ENCODE peak calls at places on chromosomes 16 and 17, in eight cellular contexts. A, W, U, N, R, Z, F and E are unnamed samples.

GRCh38 chr16:13856811-13857511 is 63.0 kb upstream of the ERCC4 start:
- DNase-seq in A (no peak), W (no peak), U (no peak), N (no peak), R (no peak), Z (no peak), F (no peak), E (no peak)

GRCh38 chr17:67491009-67491677 is 114.1 kb downstream of the PITPNC1 start:
- DNase-seq in A (peak), W (peak), U (peak), N (peak), R (peak), Z (peak), F (peak), E (peak)

GRCh38 chr16:65342231-65342866 is 220.5 kb upstream of the CDH11 start:
- DNase-seq in A (no peak), W (no peak), U (no peak), N (no peak), R (no peak), Z (no peak), F (no peak), E (no peak)

GRCh38 chr16:11430601-11431317 is 85.5 kb downstream of the RMI2 start:
- DNase-seq in A (no peak), W (no peak), U (no peak), N (no peak), R (no peak), Z (no peak), F (no peak), E (no peak)

GRCh38 chr17:21390294-21390693 is 14.1 kb downstream of the KCNJ12 start:
- DNase-seq in A (no peak), W (no peak), U (no peak), N (no peak), R (no peak), Z (no peak), F (no peak), E (no peak)

GRCh38 chr16:74279266-74279665 is 17.3 kb upstream of the PSMD7 start:
- DNase-seq in A (no peak), W (no peak), U (no peak), N (no peak), R (no peak), Z (no peak), F (no peak), E (no peak)

GRCh38 chr16:31713071-31713944 is 160.3 kb upstream of the ZNF267 start:
- DNase-seq in A (peak), W (peak), U (peak), N (peak), R (peak), Z (peak), F (peak), E (peak)

GRCh38 chr17:17055286-17056166 is 13.3 kb downstream of the MPRIP start:
- DNase-seq in A (no peak), W (no peak), U (no peak), N (no peak), R (peak), Z (peak), F (no peak), E (no peak)

GRCh38 chr16:20064520-20064919 is 9.2 kb downstream of the GPR139 start:
- DNase-seq in A (no peak), W (no peak), U (no peak), N (no peak), R (no peak), Z (no peak), F (no peak), E (no peak)

GRCh38 chr16:51994597-51994996 is 552.3 kb downstream of the TOX3 start:
- DNase-seq in A (no peak), W (no peak), U (no peak), N (no peak), R (no peak), Z (peak), F (no peak), E (no peak)

GRCh38 chr16:30948956-30949654 is at the start of gene ORAI3:
- DNase-seq in A (peak), W (peak), U (peak), N (peak), R (peak), Z (peak), F (peak), E (no peak)

GRCh38 chr17:82495844-82496528 is 23.5 kb upstream of the FOXK2 start:
- DNase-seq in A (no peak), W (no peak), U (no peak), N (no peak), R (no peak), Z (no peak), F (no peak), E (no peak)

GRCh38 chr16:84773312-84773711 is 46.5 kb upstream of the CRISPLD2 start:
- DNase-seq in A (no peak), W (no peak), U (no peak), N (no peak), R (no peak), Z (no peak), F (no peak), E (no peak)

GRCh38 chr16:29926675-29927522 is 873 bp upstream of the KCTD13 start:
- DNase-seq in A (no peak), W (no peak), U (no peak), N (peak), R (no peak), Z (peak), F (peak), E (no peak)

GRCh38 chr16:89564476-89565255 is 4.2 kb downstream of the RPL13 start:
- DNase-seq in A (no peak), W (no peak), U (no peak), N (no peak), R (peak), Z (no peak), F (peak), E (no peak)

GRCh38 chr17:43359469-43360105 is 39.2 kb upstream of the ARL4D start:
- DNase-seq in A (no peak), W (no peak), U (no peak), N (no peak), R (no peak), Z (no peak), F (no peak), E (no peak)

GRCh38 chr17:7589204-7589868 is 558 bp downstream of the SOX15 start:
- DNase-seq in A (peak), W (peak), U (peak), N (no peak), R (peak), Z (peak), F (peak), E (no peak)

GRCh38 chr17:83200746-83201145 is 121.3 kb downstream of the METRNL start:
- DNase-seq in A (no peak), W (no peak), U (peak), N (no peak), R (no peak), Z (no peak), F (no peak), E (no peak)

GRCh38 chr16:85422124-85422373 is 191.1 kb upstream of the GSE1 start:
- DNase-seq in A (no peak), W (no peak), U (no peak), N (no peak), R (no peak), Z (no peak), F (no peak), E (no peak)

GRCh38 chr17:66190738-66191606 is 961 bp downstream of the CEP112 start:
- DNase-seq in A (peak), W (peak), U (no peak), N (peak), R (no peak), Z (no peak), F (no peak), E (peak)

GRCh38 chr17:50943575-50943933 is 77.4 kb upstream of the TOB1 start:
- DNase-seq in A (no peak), W (no peak), U (no peak), N (no peak), R (peak), Z (peak), F (no peak), E (no peak)

GRCh38 chr16:58047557-58048348 is 22.2 kb downstream of the MMP15 start:
- DNase-seq in A (no peak), W (no peak), U (no peak), N (no peak), R (peak), Z (no peak), F (no peak), E (no peak)

GRCh38 chr17:27810902-27811557 is 10.7 kb upstream of the NOS2 start:
- DNase-seq in A (no peak), W (no peak), U (no peak), N (no peak), R (no peak), Z (no peak), F (peak), E (peak)

GRCh38 chr17:42107597-42108576 is 4.6 kb downstream of the DHX58 start:
- DNase-seq in A (peak), W (peak), U (peak), N (peak), R (no peak), Z (no peak), F (no peak), E (no peak)
- H3K4me3 ChIP-seq in A (peak), W (no peak), U (peak), N (peak), R (peak), Z (no peak), F (no peak), E (peak)

GRCh38 chr16:23132921-23133532 is 16.2 kb downstream of the USP31 start:
- DNase-seq in A (peak), W (peak), U (peak), N (no peak), R (no peak), Z (no peak), F (no peak), E (peak)
- H3K4me3 ChIP-seq in A (no peak), W (peak), U (peak), N (no peak), R (peak), Z (peak), F (peak), E (peak)

DNA sequence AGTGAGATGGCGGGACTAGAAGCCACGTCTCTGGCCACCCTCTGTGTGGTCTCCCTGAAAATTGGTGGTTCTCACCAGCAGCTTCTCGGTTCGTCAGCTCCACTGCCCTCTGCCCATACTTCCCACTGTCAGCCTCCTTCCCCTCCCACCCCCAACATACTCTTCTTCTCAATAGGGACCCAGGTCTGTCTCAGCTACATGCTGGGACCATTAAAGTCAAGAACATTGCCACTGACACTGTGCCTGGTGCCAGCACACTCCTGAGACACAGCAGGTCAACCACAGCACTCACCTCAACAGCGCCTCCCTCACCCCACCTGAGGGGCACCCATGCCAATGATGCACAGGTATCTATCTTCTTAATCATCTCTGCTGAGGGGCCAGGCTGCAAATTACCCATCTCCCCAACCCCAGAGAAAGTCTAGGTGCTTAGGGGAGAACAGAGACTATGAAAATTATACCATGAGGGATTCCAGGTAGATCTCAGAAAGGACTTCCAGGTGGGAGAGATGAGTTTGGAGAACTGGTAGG is 1.3 kb downstream of the PLXDC1 start:
- DNase-seq in A (no peak), W (no peak), U (no peak), N (no peak), R (no peak), Z (no peak), F (no peak), E (no peak)
- H3K4me3 ChIP-seq in A (no peak), W (no peak), U (peak), N (no peak), R (no peak), Z (no peak), F (no peak), E (no peak)

DNA sequence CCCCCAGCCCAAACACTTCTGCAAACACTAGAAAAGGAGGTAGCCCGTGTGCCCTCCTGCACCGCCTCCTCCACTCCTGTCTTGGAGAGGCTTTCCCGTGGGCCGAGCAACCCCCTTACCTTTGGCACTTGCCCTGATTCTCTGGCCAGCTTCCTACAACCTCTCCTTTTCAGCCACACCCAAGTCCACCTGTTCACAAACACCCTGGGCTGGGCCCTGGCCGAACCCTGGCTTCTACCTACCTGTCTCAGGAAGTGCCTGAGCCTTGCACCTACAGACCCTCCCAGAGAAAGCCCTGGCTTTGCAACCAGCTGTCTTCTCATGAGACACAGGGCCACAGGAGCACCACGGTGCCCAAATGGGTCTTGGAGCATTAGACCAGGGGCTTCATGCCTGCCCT is 2.0 kb upstream of the ANTKMT start:
- DNase-seq in A (no peak), W (no peak), U (no peak), N (no peak), R (no peak), Z (no peak), F (no peak), E (no peak)
- H3K4me3 ChIP-seq in A (no peak), W (no peak), U (no peak), N (no peak), R (no peak), Z (no peak), F (no peak), E (no peak)

DNA sequence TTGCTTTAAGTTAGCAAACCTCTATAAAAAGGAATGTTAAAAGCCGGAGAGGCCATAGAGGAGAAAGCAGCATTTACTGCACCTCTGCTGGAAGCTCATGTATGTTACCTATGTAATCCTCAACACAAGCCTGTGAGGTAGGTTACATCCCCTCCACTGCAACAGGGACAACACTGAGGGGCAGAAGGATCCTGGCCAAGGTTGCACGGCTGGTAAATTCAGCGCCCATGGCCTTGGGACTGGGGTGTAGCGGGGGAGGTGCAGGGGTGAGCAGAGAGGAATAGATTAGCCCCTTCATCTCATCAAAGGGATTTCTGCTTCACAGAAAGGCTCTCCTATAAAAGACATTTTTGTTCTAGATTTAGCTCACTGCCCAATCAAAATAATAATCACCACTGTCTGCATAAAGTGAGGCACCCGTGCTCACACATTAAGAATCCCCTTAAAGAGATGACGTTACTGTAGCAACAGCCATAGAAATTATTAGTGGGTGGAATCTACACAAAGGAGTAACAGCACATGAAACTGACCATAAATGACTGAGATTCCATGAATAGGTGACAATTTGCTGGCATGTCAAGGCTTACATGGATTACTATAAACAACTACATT is 3.3 kb downstream of the ZCCHC14 start:
- DNase-seq in A (no peak), W (no peak), U (no peak), N (no peak), R (no peak), Z (no peak), F (no peak), E (no peak)
- H3K4me3 ChIP-seq in A (no peak), W (peak), U (peak), N (no peak), R (peak), Z (no peak), F (peak), E (no peak)

DNA sequence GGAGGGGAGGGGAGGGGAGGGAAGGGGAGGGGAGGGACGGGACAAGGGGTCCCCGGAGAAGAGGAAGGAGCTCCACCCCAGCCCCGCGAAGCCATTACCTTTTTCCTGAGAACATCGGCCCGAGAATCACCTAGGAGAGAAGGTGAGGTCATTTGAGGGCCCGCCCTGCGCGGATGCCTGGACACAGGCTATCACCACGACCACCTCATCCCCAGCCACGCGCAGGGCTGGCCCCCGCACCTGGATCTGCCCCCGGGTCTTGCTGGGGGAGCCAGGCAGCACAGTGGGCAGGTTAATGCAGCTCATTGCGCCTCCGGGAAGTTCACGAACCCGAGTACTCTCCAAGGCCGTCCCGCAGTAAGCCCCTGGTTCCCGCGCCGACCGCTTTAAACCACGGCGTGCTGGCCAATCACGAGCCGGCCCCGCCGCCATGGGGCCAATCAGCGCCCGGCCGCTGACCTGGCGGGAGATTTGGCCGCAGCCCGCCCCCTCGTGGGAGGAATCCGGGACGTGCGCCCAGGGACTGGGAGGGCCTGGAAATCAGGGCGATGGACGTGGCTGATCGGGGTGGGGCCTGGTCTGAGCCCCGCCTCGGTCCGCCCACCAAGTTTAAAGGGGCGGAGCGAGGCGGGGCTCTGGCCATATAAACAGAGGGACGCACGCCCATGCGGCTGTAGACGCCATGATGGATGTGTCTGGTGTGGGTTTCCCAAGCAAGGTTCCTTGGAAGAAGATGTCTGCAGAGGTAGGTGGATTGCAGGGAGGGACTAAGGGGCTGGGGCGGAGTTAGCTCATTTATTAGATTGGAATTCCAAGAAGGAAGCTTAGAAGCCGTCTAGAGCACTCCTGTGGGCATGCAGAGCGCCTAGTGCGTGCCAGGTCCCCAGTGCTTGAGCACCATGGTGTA is at the start of the genes AFMID and TK1:
- DNase-seq in A (peak), W (peak), U (peak), N (peak), R (peak), Z (peak), F (peak), E (peak)
- H3K4me3 ChIP-seq in A (peak), W (peak), U (peak), N (peak), R (peak), Z (peak), F (peak), E (peak)

DNA sequence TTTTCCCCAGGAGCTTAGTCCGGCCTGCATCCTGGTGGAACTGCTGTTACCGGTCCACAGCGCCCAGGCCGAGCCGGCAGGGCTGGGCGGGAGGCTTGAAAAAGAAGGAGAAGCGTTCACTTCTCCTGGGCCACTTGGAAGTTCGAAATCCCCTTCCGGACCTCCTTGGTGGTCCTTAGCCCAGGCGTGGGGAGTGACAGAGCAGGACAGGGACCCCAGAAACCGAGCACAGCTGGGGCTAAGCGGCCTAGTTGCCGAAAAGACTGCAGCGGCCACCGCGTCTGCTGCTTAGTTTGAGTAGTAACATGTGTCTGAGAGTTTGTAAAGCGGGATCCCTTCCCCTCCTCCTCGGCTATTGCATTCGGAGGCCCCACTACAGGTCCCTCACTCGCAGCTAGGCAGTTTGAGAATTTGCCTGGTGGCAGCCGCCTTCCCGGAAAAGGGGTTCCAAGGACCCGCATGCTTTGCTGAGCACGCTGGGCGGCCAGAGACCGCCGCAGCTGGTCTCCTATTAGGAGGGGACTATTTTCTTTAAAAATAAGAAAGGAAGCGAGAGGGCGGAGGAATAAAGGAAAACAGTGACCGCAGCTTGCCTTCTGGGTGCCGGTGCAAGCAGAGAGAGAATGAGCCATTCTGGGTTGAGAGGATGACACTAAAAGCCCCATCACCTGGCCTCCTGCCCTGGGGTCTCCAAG is 980 bp upstream of the HOXB5 start:
- DNase-seq in A (no peak), W (no peak), U (no peak), N (no peak), R (no peak), Z (no peak), F (no peak), E (no peak)
- H3K4me3 ChIP-seq in A (no peak), W (no peak), U (no peak), N (no peak), R (no peak), Z (no peak), F (no peak), E (peak)

DNA sequence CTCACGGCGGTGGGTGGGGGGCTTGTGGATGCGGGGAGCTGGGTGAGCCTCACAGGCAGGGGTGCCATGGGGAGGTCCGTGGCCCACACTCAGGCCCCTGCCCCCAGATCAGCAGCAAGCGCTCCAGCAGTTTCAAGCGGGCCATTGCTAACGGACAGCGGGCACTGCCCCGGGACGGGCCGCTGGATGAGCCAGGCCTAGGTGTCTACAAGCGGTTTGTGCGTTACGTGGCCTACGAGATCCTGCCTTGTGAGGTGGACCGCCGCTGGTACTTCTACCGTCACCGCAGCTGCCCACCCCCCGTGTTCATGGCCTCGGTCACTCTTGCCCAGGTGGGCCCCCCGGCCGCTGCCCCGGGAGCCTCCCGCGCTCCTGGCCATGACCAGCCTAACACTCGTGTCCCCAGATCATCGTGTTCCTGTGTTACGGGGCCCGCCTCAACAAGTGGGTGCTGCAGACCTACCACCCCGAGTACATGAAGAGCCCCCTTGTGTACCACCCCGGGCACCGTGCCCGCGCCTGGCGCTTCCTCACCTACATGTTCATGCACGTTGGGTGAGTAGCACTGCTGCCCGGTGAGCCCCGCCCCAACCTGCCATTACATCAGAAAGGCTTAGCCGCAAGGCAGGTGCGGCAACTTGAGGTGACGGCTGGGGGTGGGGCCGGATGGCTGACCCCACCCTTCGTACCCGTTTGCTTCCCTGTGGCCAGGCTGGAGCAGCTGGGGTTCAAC is 1.3 kb downstream of the RHBDL1 start:
- DNase-seq in A (no peak), W (no peak), U (no peak), N (no peak), R (no peak), Z (no peak), F (no peak), E (no peak)
- H3K4me3 ChIP-seq in A (no peak), W (no peak), U (no peak), N (no peak), R (no peak), Z (no peak), F (no peak), E (no peak)